ENCODE peak calls at places on chromosomes 3 and 15, in seven cellular contexts. One of them, this sample, is unnamed.

GRCh38 chr3:190192807-190193206 is 72.1 kb upstream of the P3H2 start:
- DNase-seq in neural progenitor cell: no peak
- DNase-seq in adrenal gland: no peak
- DNase-seq in A549: no peak
- DNase-seq in fibroblast of lung: peak
- DNase-seq in hepatocyte: peak
- DNase-seq in kidney epithelial cell: no peak
- DNase-seq in this sample: no peak

GRCh38 chr15:20106026-20106425 is 435.6 kb downstream of the GOLGA6L6 start:
- DNase-seq in neural progenitor cell: peak
- DNase-seq in adrenal gland: peak
- DNase-seq in A549: no peak
- DNase-seq in fibroblast of lung: no peak
- DNase-seq in hepatocyte: peak
- DNase-seq in kidney epithelial cell: no peak
- DNase-seq in this sample: peak

GRCh38 chr3:146166450-146167222 is 5.7 kb upstream of the PLOD2 start:
- DNase-seq in neural progenitor cell: no peak
- DNase-seq in adrenal gland: peak
- DNase-seq in A549: no peak
- DNase-seq in fibroblast of lung: peak
- DNase-seq in hepatocyte: peak
- DNase-seq in kidney epithelial cell: no peak
- DNase-seq in this sample: no peak

GRCh38 chr3:196179380-196180308 is 31.6 kb downstream of the ZDHHC19 start:
- DNase-seq in neural progenitor cell: peak
- DNase-seq in adrenal gland: no peak
- DNase-seq in A549: no peak
- DNase-seq in fibroblast of lung: peak
- DNase-seq in hepatocyte: no peak
- DNase-seq in kidney epithelial cell: no peak
- DNase-seq in this sample: no peak

GRCh38 chr3:39590776-39591175 is 123.3 kb downstream of the MOBP start:
- DNase-seq in neural progenitor cell: no peak
- DNase-seq in adrenal gland: no peak
- DNase-seq in A549: no peak
- DNase-seq in fibroblast of lung: no peak
- DNase-seq in hepatocyte: no peak
- DNase-seq in kidney epithelial cell: no peak
- DNase-seq in this sample: no peak

GRCh38 chr3:159091936-159092335 is 290.1 kb downstream of the MFSD1 start:
- DNase-seq in neural progenitor cell: no peak
- DNase-seq in adrenal gland: no peak
- DNase-seq in A549: no peak
- DNase-seq in fibroblast of lung: no peak
- DNase-seq in hepatocyte: no peak
- DNase-seq in kidney epithelial cell: no peak
- DNase-seq in this sample: no peak

GRCh38 chr3:139260041-139260486 is 83.8 kb upstream of the MRPS22 start:
- DNase-seq in neural progenitor cell: no peak
- DNase-seq in adrenal gland: no peak
- DNase-seq in A549: no peak
- DNase-seq in fibroblast of lung: no peak
- DNase-seq in hepatocyte: no peak
- DNase-seq in kidney epithelial cell: no peak
- DNase-seq in this sample: no peak

GRCh38 chr3:177256991-177257390 is 59.7 kb upstream of the TBL1XR1 start:
- DNase-seq in neural progenitor cell: no peak
- DNase-seq in adrenal gland: no peak
- DNase-seq in A549: no peak
- DNase-seq in fibroblast of lung: no peak
- DNase-seq in hepatocyte: no peak
- DNase-seq in kidney epithelial cell: no peak
- DNase-seq in this sample: no peak

GRCh38 chr3:125125822-125126245 is 70.0 kb upstream of the HEG1 start:
- DNase-seq in neural progenitor cell: no peak
- DNase-seq in adrenal gland: peak
- DNase-seq in A549: no peak
- DNase-seq in fibroblast of lung: peak
- DNase-seq in hepatocyte: peak
- DNase-seq in kidney epithelial cell: no peak
- DNase-seq in this sample: no peak

GRCh38 chr3:148604270-148605085 is 93.2 kb upstream of the AGTR1 start:
- DNase-seq in neural progenitor cell: no peak
- DNase-seq in adrenal gland: no peak
- DNase-seq in A549: peak
- DNase-seq in fibroblast of lung: no peak
- DNase-seq in hepatocyte: peak
- DNase-seq in kidney epithelial cell: no peak
- DNase-seq in this sample: no peak

GRCh38 chr15:40162552-40162951 is 1.7 kb downstream of the BUB1B start:
- DNase-seq in neural progenitor cell: no peak
- DNase-seq in adrenal gland: no peak
- DNase-seq in A549: no peak
- DNase-seq in fibroblast of lung: no peak
- DNase-seq in hepatocyte: no peak
- DNase-seq in kidney epithelial cell: no peak
- DNase-seq in this sample: no peak

GRCh38 chr15:40160021-40160420 is 848 bp upstream of the BUB1B start:
- DNase-seq in neural progenitor cell: no peak
- DNase-seq in adrenal gland: no peak
- DNase-seq in A549: no peak
- DNase-seq in fibroblast of lung: no peak
- DNase-seq in hepatocyte: no peak
- DNase-seq in kidney epithelial cell: no peak
- DNase-seq in this sample: no peak

GRCh38 chr15:40160689-40161688 is at the start of gene BUB1B:
- DNase-seq in neural progenitor cell: peak
- DNase-seq in adrenal gland: peak
- DNase-seq in A549: peak
- DNase-seq in fibroblast of lung: peak
- DNase-seq in hepatocyte: peak
- DNase-seq in kidney epithelial cell: peak
- DNase-seq in this sample: peak

GRCh38 chr15:40161693-40162401 is 978 bp downstream of the BUB1B start:
- DNase-seq in neural progenitor cell: no peak
- DNase-seq in adrenal gland: no peak
- DNase-seq in A549: no peak
- DNase-seq in fibroblast of lung: no peak
- DNase-seq in hepatocyte: no peak
- DNase-seq in kidney epithelial cell: no peak
- DNase-seq in this sample: no peak

GRCh38 chr15:40163657-40164416 is 3.0 kb downstream of the BUB1B start:
- DNase-seq in neural progenitor cell: no peak
- DNase-seq in adrenal gland: no peak
- DNase-seq in A549: no peak
- DNase-seq in fibroblast of lung: no peak
- DNase-seq in hepatocyte: no peak
- DNase-seq in kidney epithelial cell: no peak
- DNase-seq in this sample: no peak
- H3K4me3 ChIP-seq in neural progenitor cell: peak
- H3K4me3 ChIP-seq in adrenal gland: no peak
- H3K4me3 ChIP-seq in A549: no peak
- H3K4me3 ChIP-seq in fibroblast of lung: no peak
- H3K4me3 ChIP-seq in hepatocyte: no peak
- H3K4me3 ChIP-seq in kidney epithelial cell: no peak
- H3K4me3 ChIP-seq in this sample: no peak

DNA sequence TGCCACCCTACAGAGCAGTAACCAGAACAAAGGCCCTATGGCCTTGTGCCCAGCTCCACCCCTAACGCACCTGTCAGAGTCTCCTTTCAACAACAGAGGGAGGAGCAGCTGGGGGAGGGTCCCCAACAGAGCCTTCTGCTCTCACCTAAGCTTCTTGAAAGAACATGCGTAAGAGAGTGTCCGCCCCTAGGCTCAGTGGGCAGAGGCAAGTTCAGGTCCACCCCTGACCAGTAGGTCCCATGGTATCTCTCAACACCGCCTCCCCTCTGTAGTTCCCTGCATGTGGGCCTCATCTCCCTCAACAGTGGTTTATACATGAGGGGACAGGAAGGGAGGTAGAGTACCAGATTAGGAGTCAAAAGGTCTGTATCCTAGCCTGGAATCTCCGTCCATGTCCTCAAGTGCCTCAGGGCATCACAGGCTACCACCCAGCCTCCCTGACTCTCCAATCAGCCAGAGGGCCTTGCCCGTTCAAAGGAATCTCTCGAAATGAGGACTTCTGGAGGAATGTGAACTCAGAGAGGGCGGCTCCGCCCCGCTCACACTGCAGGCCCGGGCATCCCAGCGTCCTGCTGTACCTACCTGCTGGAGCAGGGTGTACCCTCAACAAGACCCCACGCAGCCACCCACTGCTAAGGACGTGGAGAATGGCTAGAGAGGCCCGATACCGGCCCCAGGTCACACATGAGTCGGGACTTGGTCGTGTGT is 680 bp downstream of the POC1A start:
- DNase-seq in neural progenitor cell: peak
- DNase-seq in adrenal gland: no peak
- DNase-seq in A549: peak
- DNase-seq in fibroblast of lung: peak
- DNase-seq in hepatocyte: peak
- DNase-seq in kidney epithelial cell: no peak
- DNase-seq in this sample: peak
- TF ChIP-seq CTCF in neural progenitor cell: no peak
- TF ChIP-seq CTCF in adrenal gland: no peak
- TF ChIP-seq CTCF in A549: no peak
- TF ChIP-seq CTCF in fibroblast of lung: no peak
- TF ChIP-seq CTCF in hepatocyte: no peak
- TF ChIP-seq CTCF in kidney epithelial cell: no peak
- TF ChIP-seq CTCF in this sample: no peak

GRCh38 chr3:28300345-28300962 is 48.1 kb upstream of the ZCWPW2 start:
- DNase-seq in neural progenitor cell: no peak
- DNase-seq in adrenal gland: no peak
- DNase-seq in A549: no peak
- DNase-seq in fibroblast of lung: no peak
- DNase-seq in hepatocyte: no peak
- DNase-seq in kidney epithelial cell: no peak
- DNase-seq in this sample: no peak
- H3K4me3 ChIP-seq in neural progenitor cell: no peak
- H3K4me3 ChIP-seq in adrenal gland: no peak
- H3K4me3 ChIP-seq in A549: no peak
- H3K4me3 ChIP-seq in fibroblast of lung: no peak
- H3K4me3 ChIP-seq in hepatocyte: no peak
- H3K4me3 ChIP-seq in kidney epithelial cell: no peak
- H3K4me3 ChIP-seq in this sample: no peak

GRCh38 chr3:12228461-12228860 is 60.4 kb upstream of the PPARG start:
- DNase-seq in neural progenitor cell: no peak
- DNase-seq in adrenal gland: no peak
- DNase-seq in A549: no peak
- DNase-seq in fibroblast of lung: no peak
- DNase-seq in hepatocyte: no peak
- DNase-seq in kidney epithelial cell: no peak
- DNase-seq in this sample: no peak

GRCh38 chr3:12231481-12231880 is 57.4 kb upstream of the PPARG start:
- DNase-seq in neural progenitor cell: no peak
- DNase-seq in adrenal gland: no peak
- DNase-seq in A549: no peak
- DNase-seq in fibroblast of lung: peak
- DNase-seq in hepatocyte: no peak
- DNase-seq in kidney epithelial cell: no peak
- DNase-seq in this sample: no peak

GRCh38 chr3:12229144-12229871 is 59.6 kb upstream of the PPARG start:
- DNase-seq in neural progenitor cell: no peak
- DNase-seq in adrenal gland: no peak
- DNase-seq in A549: no peak
- DNase-seq in fibroblast of lung: no peak
- DNase-seq in hepatocyte: no peak
- DNase-seq in kidney epithelial cell: no peak
- DNase-seq in this sample: no peak

GRCh38 chr3:12229896-12230295 is 59.0 kb upstream of the PPARG start:
- DNase-seq in neural progenitor cell: no peak
- DNase-seq in adrenal gland: no peak
- DNase-seq in A549: no peak
- DNase-seq in fibroblast of lung: peak
- DNase-seq in hepatocyte: peak
- DNase-seq in kidney epithelial cell: no peak
- DNase-seq in this sample: peak

DNA sequence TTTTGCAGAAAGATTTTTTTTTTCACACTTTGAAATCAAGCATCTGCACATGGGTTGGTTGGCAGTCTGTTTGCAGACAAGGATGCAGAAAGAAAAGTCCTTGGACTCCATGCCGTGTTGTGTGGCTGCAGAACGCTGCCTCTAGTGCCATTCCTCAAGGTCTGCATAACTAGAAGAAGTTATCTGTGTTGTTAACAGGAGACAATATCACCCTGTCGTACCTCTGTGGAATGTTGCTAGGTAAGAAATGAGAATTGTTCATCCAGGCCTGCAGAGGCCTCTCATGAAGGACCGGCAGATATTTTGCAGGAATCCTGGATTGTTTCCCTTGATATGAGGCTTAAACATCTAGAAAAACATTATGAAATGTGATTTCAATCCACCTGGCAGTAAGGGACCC is 58.5 kb upstream of the PPARG start:
- DNase-seq in neural progenitor cell: no peak
- DNase-seq in adrenal gland: no peak
- DNase-seq in A549: no peak
- DNase-seq in fibroblast of lung: no peak
- DNase-seq in hepatocyte: peak
- DNase-seq in kidney epithelial cell: no peak
- DNase-seq in this sample: no peak
- TF ChIP-seq CTCF in neural progenitor cell: no peak
- TF ChIP-seq CTCF in adrenal gland: no peak
- TF ChIP-seq CTCF in A549: no peak
- TF ChIP-seq CTCF in fibroblast of lung: no peak
- TF ChIP-seq CTCF in hepatocyte: no peak
- TF ChIP-seq CTCF in kidney epithelial cell: no peak
- TF ChIP-seq CTCF in this sample: peak

DNA sequence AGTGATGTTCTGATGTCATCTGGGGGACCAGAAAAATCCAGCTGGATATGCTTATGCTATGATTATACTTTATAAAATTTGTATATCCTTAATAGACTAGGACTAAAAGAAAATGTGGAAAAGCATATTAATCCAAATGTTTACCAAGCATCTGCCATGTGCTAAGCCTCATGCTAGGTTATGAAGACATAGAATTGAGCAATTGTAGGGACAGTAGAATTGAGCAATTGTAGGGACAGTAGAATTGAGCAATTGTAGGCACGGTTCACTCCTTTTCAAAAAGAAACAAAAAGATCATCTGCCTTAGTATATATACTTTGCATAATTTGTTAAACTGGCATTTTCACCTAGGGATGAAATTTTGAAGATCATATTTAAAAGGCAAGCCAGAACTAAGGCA is 18.3 kb downstream of the ABHD5 start:
- DNase-seq in neural progenitor cell: no peak
- DNase-seq in adrenal gland: no peak
- DNase-seq in A549: no peak
- DNase-seq in fibroblast of lung: no peak
- DNase-seq in hepatocyte: no peak
- DNase-seq in kidney epithelial cell: no peak
- DNase-seq in this sample: no peak
- H3K4me3 ChIP-seq in neural progenitor cell: no peak
- H3K4me3 ChIP-seq in adrenal gland: no peak
- H3K4me3 ChIP-seq in A549: no peak
- H3K4me3 ChIP-seq in fibroblast of lung: no peak
- H3K4me3 ChIP-seq in hepatocyte: no peak
- H3K4me3 ChIP-seq in kidney epithelial cell: no peak
- H3K4me3 ChIP-seq in this sample: no peak

GRCh38 chr15:60079210-60079609 is 75.1 kb downstream of the FOXB1 start:
- DNase-seq in neural progenitor cell: peak
- DNase-seq in adrenal gland: no peak
- DNase-seq in A549: no peak
- DNase-seq in fibroblast of lung: no peak
- DNase-seq in hepatocyte: no peak
- DNase-seq in kidney epithelial cell: no peak
- DNase-seq in this sample: no peak
- TF ChIP-seq CTCF in neural progenitor cell: peak
- TF ChIP-seq CTCF in adrenal gland: no peak
- TF ChIP-seq CTCF in A549: peak
- TF ChIP-seq CTCF in fibroblast of lung: peak
- TF ChIP-seq CTCF in hepatocyte: peak
- TF ChIP-seq CTCF in kidney epithelial cell: peak
- TF ChIP-seq CTCF in this sample: peak